ENCODE peak calls at places on chromosomes 5 and 9, in four cellular contexts. W is heart right ventricle; T is stimulated activated CD4-positive, alpha-beta T cell treated with anti-CD3 and anti-CD28 coated beads, Interleukin-2, amount 100 ng/mL, for 48 hours; K is SK-N-DZ. M is an unnamed sample.

GRCh38 chr9:19936598-19936997 is 147.8 kb upstream of the SLC24A2 start:
- DNase-seq in K (no peak), W (no peak), T (no peak), M (no peak)

GRCh38 chr5:9622891-9623547 is 7.1 kb downstream of the TAS2R1 start:
- DNase-seq in K (no peak), W (no peak), T (no peak), M (no peak)

GRCh38 chr9:80407220-80407619 is 835.5 kb downstream of the TLE4 start:
- DNase-seq in W (no peak), T (no peak), K (no peak), M (no peak)

GRCh38 chr5:77971965-77972544 is 195.9 kb upstream of the TBCA start:
- DNase-seq in W (no peak), K (no peak), T (no peak), M (no peak)

GRCh38 chr9:98351370-98351769 is 95.9 kb upstream of the TBC1D2 start:
- DNase-seq in K (no peak), T (no peak), W (no peak), M (no peak)

GRCh38 chr5:66206465-66206864 is 62.4 kb downstream of the SREK1 start:
- DNase-seq in K (no peak), T (no peak), W (no peak), M (no peak)

GRCh38 chr5:96516631-96517071 is 83.6 kb upstream of the PCSK1 start:
- DNase-seq in K (no peak), T (no peak), W (no peak), M (no peak)

GRCh38 chr9:120935383-120935857 is 8.8 kb upstream of the TRAF1 start:
- DNase-seq in K (no peak), T (no peak), W (peak; percentile 96), M (no peak)

GRCh38 chr5:177472460-177473441 is 683 bp downstream of the DBN1 start:
- DNase-seq in W (no peak), K (peak; percentile 68), T (peak; percentile 42), M (peak; percentile 91)

GRCh38 chr9:113511856-113512761 is 48.6 kb downstream of the RGS3 start:
- DNase-seq in W (no peak), T (peak; percentile 62), K (no peak), M (no peak)

GRCh38 chr5:68421667-68422220 is 206.2 kb downstream of the PIK3R1 start:
- DNase-seq in W (no peak), T (no peak), K (no peak), M (no peak)

GRCh38 chr5:148383564-148384388 is at the start of gene FBXO38:
- DNase-seq in T (peak; percentile 86), K (peak; percentile 97), W (peak; percentile 94), M (peak; percentile 75)

GRCh38 chr9:90915693-90916092 is 114.1 kb downstream of the SYK start:
- DNase-seq in W (no peak), K (no peak), T (peak; percentile 39), M (no peak)

GRCh38 chr9:135525241-135526088 is 4.2 kb downstream of the LCN1 start:
- DNase-seq in W (no peak), K (no peak), T (no peak), M (no peak)

GRCh38 chr5:43281840-43282658 is 31.2 kb downstream of the HMGCS1 start:
- DNase-seq in W (no peak), T (no peak), K (no peak), M (no peak)

GRCh38 chr9:87194471-87194870 is 247.2 kb upstream of the GAS1 start:
- DNase-seq in T (no peak), W (no peak), K (no peak), M (no peak)

GRCh38 chr5:151233576-151234202 is 9.8 kb upstream of the CCDC69 start:
- DNase-seq in W (no peak), T (no peak), K (no peak), M (peak; percentile 39)

GRCh38 chr5:39580702-39581498 is 156.1 kb upstream of the DAB2 start:
- DNase-seq in T (no peak), K (no peak), W (no peak), M (no peak)